ENCODE peak calls at places on chromosomes 2 and 18, in nine cellular contexts. One of them, this sample, is unnamed.

GRCh38 chr18:75044296-75044695 is 164.6 kb downstream of the PTGR3 start:
- DNase-seq in GM10248: no peak
- DNase-seq in uterus: no peak
- DNase-seq in choroid plexus epithelial cell: no peak
- DNase-seq in MV-4-11: no peak
- DNase-seq in left ventricle myocardium inferior: no peak
- DNase-seq in foreskin fibroblast: no peak
- DNase-seq in lower leg skin: no peak
- DNase-seq in EL: no peak
- DNase-seq in this sample: no peak

GRCh38 chr18:58058720-58059119 is 14.7 kb downstream of the NEDD4L start:
- DNase-seq in lower leg skin: no peak
- DNase-seq in foreskin fibroblast: no peak
- DNase-seq in GM10248: no peak
- DNase-seq in left ventricle myocardium inferior: no peak
- DNase-seq in EL: peak; percentile 35
- DNase-seq in choroid plexus epithelial cell: no peak
- DNase-seq in MV-4-11: no peak
- DNase-seq in uterus: no peak
- DNase-seq in this sample: no peak

GRCh38 chr2:238493880-238494572 is 67.3 kb downstream of the ASB1 start:
- DNase-seq in lower leg skin: peak; percentile 40
- DNase-seq in EL: no peak
- DNase-seq in choroid plexus epithelial cell: no peak
- DNase-seq in MV-4-11: no peak
- DNase-seq in foreskin fibroblast: no peak
- DNase-seq in left ventricle myocardium inferior: no peak
- DNase-seq in uterus: no peak
- DNase-seq in GM10248: peak; percentile 46
- DNase-seq in this sample: no peak

GRCh38 chr2:109365131-109365530 is 236.1 kb downstream of the SH3RF3 start:
- DNase-seq in MV-4-11: no peak
- DNase-seq in EL: no peak
- DNase-seq in choroid plexus epithelial cell: no peak
- DNase-seq in uterus: no peak
- DNase-seq in GM10248: no peak
- DNase-seq in lower leg skin: peak; percentile 67
- DNase-seq in left ventricle myocardium inferior: no peak
- DNase-seq in foreskin fibroblast: no peak
- DNase-seq in this sample: no peak

GRCh38 chr18:5603153-5603552 is 59.4 kb upstream of the EPB41L3 start:
- DNase-seq in choroid plexus epithelial cell: no peak
- DNase-seq in MV-4-11: no peak
- DNase-seq in left ventricle myocardium inferior: no peak
- DNase-seq in GM10248: no peak
- DNase-seq in EL: no peak
- DNase-seq in uterus: no peak
- DNase-seq in lower leg skin: no peak
- DNase-seq in foreskin fibroblast: no peak
- DNase-seq in this sample: no peak

GRCh38 chr2:147851244-147851930 is 6.6 kb downstream of the ACVR2A start:
- DNase-seq in EL: no peak
- DNase-seq in lower leg skin: no peak
- DNase-seq in choroid plexus epithelial cell: no peak
- DNase-seq in uterus: no peak
- DNase-seq in left ventricle myocardium inferior: no peak
- DNase-seq in GM10248: no peak
- DNase-seq in MV-4-11: no peak
- DNase-seq in foreskin fibroblast: no peak
- DNase-seq in this sample: no peak

GRCh38 chr2:190649035-190649797 is at the start of gene NAB1:
- DNase-seq in left ventricle myocardium inferior: peak; percentile 60
- DNase-seq in uterus: peak; percentile 58
- DNase-seq in lower leg skin: peak; percentile 91
- DNase-seq in MV-4-11: peak; percentile 37
- DNase-seq in EL: peak; percentile 53
- DNase-seq in GM10248: peak; percentile 71
- DNase-seq in choroid plexus epithelial cell: no peak
- DNase-seq in foreskin fibroblast: peak; percentile 29
- DNase-seq in this sample: peak; percentile 40

GRCh38 chr2:212484563-212485080 is 54.0 kb downstream of the ERBB4 start:
- DNase-seq in GM10248: no peak
- DNase-seq in MV-4-11: no peak
- DNase-seq in left ventricle myocardium inferior: no peak
- DNase-seq in EL: peak; percentile 45
- DNase-seq in uterus: no peak
- DNase-seq in foreskin fibroblast: no peak
- DNase-seq in choroid plexus epithelial cell: no peak
- DNase-seq in lower leg skin: no peak
- DNase-seq in this sample: no peak

GRCh38 chr18:45340884-45341283 is 274.4 kb upstream of the SLC14A2 start:
- DNase-seq in foreskin fibroblast: no peak
- DNase-seq in lower leg skin: no peak
- DNase-seq in left ventricle myocardium inferior: no peak
- DNase-seq in EL: no peak
- DNase-seq in uterus: no peak
- DNase-seq in MV-4-11: no peak
- DNase-seq in GM10248: no peak
- DNase-seq in choroid plexus epithelial cell: no peak
- DNase-seq in this sample: no peak

GRCh38 chr18:40072761-40073160 is 1882.3 kb upstream of the PIK3C3 start:
- DNase-seq in GM10248: no peak
- DNase-seq in MV-4-11: no peak
- DNase-seq in left ventricle myocardium inferior: no peak
- DNase-seq in uterus: no peak
- DNase-seq in lower leg skin: no peak
- DNase-seq in EL: no peak
- DNase-seq in choroid plexus epithelial cell: no peak
- DNase-seq in foreskin fibroblast: no peak
- DNase-seq in this sample: no peak

GRCh38 chr2:233096006-233096405 is 35.9 kb downstream of the INPP5D start:
- DNase-seq in MV-4-11: no peak
- DNase-seq in left ventricle myocardium inferior: no peak
- DNase-seq in uterus: no peak
- DNase-seq in foreskin fibroblast: no peak
- DNase-seq in lower leg skin: no peak
- DNase-seq in choroid plexus epithelial cell: no peak
- DNase-seq in GM10248: no peak
- DNase-seq in EL: no peak
- DNase-seq in this sample: no peak

GRCh38 chr2:12052771-12053170 is 306.3 kb downstream of the LPIN1 start:
- DNase-seq in choroid plexus epithelial cell: no peak
- DNase-seq in foreskin fibroblast: no peak
- DNase-seq in GM10248: no peak
- DNase-seq in EL: no peak
- DNase-seq in lower leg skin: no peak
- DNase-seq in uterus: no peak
- DNase-seq in left ventricle myocardium inferior: no peak
- DNase-seq in MV-4-11: peak; percentile 24
- DNase-seq in this sample: no peak

GRCh38 chr2:177445223-177445622 is 52.6 kb downstream of the AGPS start:
- DNase-seq in foreskin fibroblast: no peak
- DNase-seq in uterus: no peak
- DNase-seq in EL: no peak
- DNase-seq in GM10248: no peak
- DNase-seq in choroid plexus epithelial cell: peak; percentile 3
- DNase-seq in left ventricle myocardium inferior: no peak
- DNase-seq in lower leg skin: no peak
- DNase-seq in MV-4-11: no peak
- DNase-seq in this sample: no peak

GRCh38 chr18:22342625-22343024 is 75.1 kb downstream of the CTAGE1 start:
- DNase-seq in lower leg skin: no peak
- DNase-seq in choroid plexus epithelial cell: peak; percentile 65
- DNase-seq in left ventricle myocardium inferior: no peak
- DNase-seq in EL: peak; percentile 82
- DNase-seq in foreskin fibroblast: no peak
- DNase-seq in MV-4-11: no peak
- DNase-seq in GM10248: no peak
- DNase-seq in uterus: peak; percentile 83
- DNase-seq in this sample: peak; percentile 55

GRCh38 chr18:58893388-58894099 is 28.9 kb downstream of the ZNF532 start:
- DNase-seq in foreskin fibroblast: peak; percentile 26
- DNase-seq in uterus: no peak
- DNase-seq in EL: peak; percentile 60
- DNase-seq in lower leg skin: no peak
- DNase-seq in choroid plexus epithelial cell: no peak
- DNase-seq in MV-4-11: no peak
- DNase-seq in GM10248: no peak
- DNase-seq in left ventricle myocardium inferior: no peak
- DNase-seq in this sample: no peak

GRCh38 chr18:47531759-47532158 is 280.3 kb upstream of the SKOR2 start:
- DNase-seq in MV-4-11: no peak
- DNase-seq in lower leg skin: no peak
- DNase-seq in choroid plexus epithelial cell: no peak
- DNase-seq in GM10248: no peak
- DNase-seq in uterus: no peak
- DNase-seq in EL: no peak
- DNase-seq in left ventricle myocardium inferior: no peak
- DNase-seq in foreskin fibroblast: no peak
- DNase-seq in this sample: no peak

GRCh38 chr18:35407871-35408481 is 30.8 kb upstream of the ZNF396 start:
- DNase-seq in EL: peak; percentile 71
- DNase-seq in uterus: peak; percentile 39
- DNase-seq in GM10248: peak; percentile 68
- DNase-seq in left ventricle myocardium inferior: no peak
- DNase-seq in foreskin fibroblast: peak; percentile 53
- DNase-seq in lower leg skin: no peak
- DNase-seq in MV-4-11: peak; percentile 72
- DNase-seq in choroid plexus epithelial cell: peak; percentile 89
- DNase-seq in this sample: no peak

GRCh38 chr2:114113527-114113926 is 223.6 kb downstream of the ACTR3 start:
- DNase-seq in MV-4-11: no peak
- DNase-seq in GM10248: no peak
- DNase-seq in EL: no peak
- DNase-seq in choroid plexus epithelial cell: no peak
- DNase-seq in lower leg skin: no peak
- DNase-seq in left ventricle myocardium inferior: no peak
- DNase-seq in uterus: no peak
- DNase-seq in foreskin fibroblast: no peak
- DNase-seq in this sample: no peak

GRCh38 chr2:79697200-79697599 is 184.3 kb downstream of the CTNNA2 start:
- DNase-seq in lower leg skin: no peak
- DNase-seq in choroid plexus epithelial cell: no peak
- DNase-seq in MV-4-11: no peak
- DNase-seq in GM10248: no peak
- DNase-seq in foreskin fibroblast: no peak
- DNase-seq in EL: no peak
- DNase-seq in uterus: no peak
- DNase-seq in left ventricle myocardium inferior: no peak
- DNase-seq in this sample: no peak

GRCh38 chr18:7566587-7567486 is at the start of gene PTPRM:
- DNase-seq in GM10248: peak; percentile 77
- DNase-seq in foreskin fibroblast: peak; percentile 80
- DNase-seq in MV-4-11: no peak
- DNase-seq in uterus: peak; percentile 86
- DNase-seq in choroid plexus epithelial cell: peak; percentile 83
- DNase-seq in left ventricle myocardium inferior: peak; percentile 93
- DNase-seq in EL: peak; percentile 87
- DNase-seq in lower leg skin: peak; percentile 98
- DNase-seq in this sample: peak; percentile 48

GRCh38 chr2:111165084-111165483 is 44.4 kb downstream of the BCL2L11 start:
- DNase-seq in MV-4-11: no peak
- DNase-seq in foreskin fibroblast: no peak
- DNase-seq in uterus: peak; percentile 27
- DNase-seq in left ventricle myocardium inferior: peak; percentile 62
- DNase-seq in choroid plexus epithelial cell: no peak
- DNase-seq in GM10248: no peak
- DNase-seq in lower leg skin: no peak
- DNase-seq in EL: no peak
- DNase-seq in this sample: no peak

GRCh38 chr2:234430892-234431291 is 66.0 kb downstream of the ARL4C start:
- DNase-seq in lower leg skin: no peak
- DNase-seq in uterus: no peak
- DNase-seq in foreskin fibroblast: no peak
- DNase-seq in EL: no peak
- DNase-seq in choroid plexus epithelial cell: no peak
- DNase-seq in left ventricle myocardium inferior: no peak
- DNase-seq in MV-4-11: no peak
- DNase-seq in GM10248: no peak
- DNase-seq in this sample: no peak

GRCh38 chr2:177258059-177258458 is 6.5 kb downstream of the NFE2L2 start:
- DNase-seq in lower leg skin: no peak
- DNase-seq in left ventricle myocardium inferior: no peak
- DNase-seq in MV-4-11: no peak
- DNase-seq in foreskin fibroblast: no peak
- DNase-seq in GM10248: no peak
- DNase-seq in choroid plexus epithelial cell: no peak
- DNase-seq in uterus: no peak
- DNase-seq in EL: no peak
- DNase-seq in this sample: no peak